ENCODE peak calls at places on chromosomes 4 and X, in six cellular contexts. Z is HepG2, C is SK-N-SH, E is endothelial cell of umbilical vein, R is K562, X is H1. P is an unnamed sample.

GRCh38 chrX:155751131-155751530 is 130.0 kb upstream of the VAMP7 start:
- DNase-seq in R (no peak), E (no peak), C (no peak), Z (no peak), X (no peak), P (no peak)

GRCh38 chrX:75784689-75785491 is at the start of gene MAGEE2:
- DNase-seq in Z (peak), X (no peak), R (no peak), E (no peak), C (peak), P (no peak)

GRCh38 chr4:44927361-44928061 is 201.2 kb upstream of the GNPDA2 start:
- DNase-seq in C (peak), R (peak), E (peak), Z (peak), X (no peak), P (peak)

GRCh38 chr4:183635333-183635732 is 23.7 kb downstream of the RWDD4 start:
- DNase-seq in E (no peak), C (no peak), X (no peak), R (no peak), Z (no peak), P (no peak)

GRCh38 chr4:188016754-188017153 is 21.2 kb downstream of the ZFP42 start:
- DNase-seq in C (no peak), X (no peak), Z (no peak), R (no peak), E (no peak), P (no peak)

GRCh38 chrX:23626651-23627050 is 40.6 kb upstream of the PRDX4 start:
- DNase-seq in Z (no peak), X (no peak), E (no peak), C (no peak), R (no peak), P (no peak)

GRCh38 chr4:173528378-173529321 is 1.4 kb downstream of the HAND2 start:
- DNase-seq in Z (no peak), X (peak), C (peak), E (no peak), R (no peak), P (no peak)

GRCh38 chr4:125837493-125838238 is 522.9 kb downstream of the FAT4 start:
- DNase-seq in E (no peak), R (no peak), X (no peak), C (no peak), Z (no peak), P (no peak)

GRCh38 chrX:153304988-153305736 is 16.4 kb downstream of the PNMA6F start:
- DNase-seq in E (no peak), C (no peak), R (no peak), Z (no peak), X (no peak), P (no peak)

GRCh38 chr4:3871181-3871852 is 105.1 kb downstream of the ADRA2C start:
- DNase-seq in X (peak), E (no peak), C (peak), Z (no peak), R (no peak), P (no peak)

GRCh38 chr4:142463195-142463594 is 382.9 kb downstream of the INPP4B start:
- DNase-seq in X (no peak), C (no peak), E (no peak), R (no peak), Z (no peak), P (no peak)

GRCh38 chr4:52250124-52250523 is 199.0 kb downstream of the SPATA18 start:
- DNase-seq in C (no peak), R (no peak), Z (no peak), X (no peak), E (no peak), P (no peak)

GRCh38 chr4:114998316-114998715 is 115.1 kb downstream of the NDST4 start:
- DNase-seq in X (no peak), R (no peak), C (no peak), E (no peak), Z (no peak), P (no peak)

GRCh38 chrX:70422886-70423336 is at the start of gene GDPD2:
- DNase-seq in Z (peak), C (peak), E (no peak), R (no peak), X (peak), P (no peak)

GRCh38 chr4:151743128-151743854 is 17.5 kb downstream of the GATB start:
- DNase-seq in E (no peak), R (no peak), C (no peak), Z (no peak), X (no peak), P (no peak)

GRCh38 chrX:132411310-132411977 is 77.4 kb downstream of the MBNL3 start:
- DNase-seq in C (no peak), X (no peak), E (no peak), Z (peak), R (no peak), P (no peak)

GRCh38 chr4:7333024-7333780 is 101.5 kb downstream of the PSAPL1 start:
- DNase-seq in E (no peak), R (no peak), X (no peak), Z (no peak), C (no peak), P (no peak)

GRCh38 chr4:55181606-55182005 is 56.2 kb upstream of the KDR start:
- DNase-seq in Z (no peak), E (peak), C (no peak), X (no peak), R (no peak), P (no peak)

GRCh38 chr4:10013722-10014121 is 7.6 kb downstream of the SLC2A9 start:
- DNase-seq in X (peak), E (peak), C (peak), Z (no peak), R (peak), P (peak)

GRCh38 chrX:44542567-44543325 is at the start of gene FUNDC1:
- DNase-seq in E (peak), C (peak), R (peak), Z (peak), X (peak), P (peak)

GRCh38 chr4:69689530-69690111 is 36.6 kb upstream of the UGT2A1 start:
- DNase-seq in R (peak), X (no peak), E (peak), C (peak), Z (peak), P (peak)

GRCh38 chr4:26174033-26174432 is 146.8 kb upstream of the RBPJ start:
- DNase-seq in R (peak), Z (no peak), C (no peak), E (no peak), X (no peak), P (no peak)

GRCh38 chrX:46029777-46030176 is 515.4 kb downstream of the ZNF674 start:
- DNase-seq in X (no peak), Z (no peak), R (no peak), C (no peak), E (no peak), P (no peak)

GRCh38 chr4:66688674-66689073 is 856.6 kb downstream of the CENPC start:
- DNase-seq in C (peak), X (no peak), Z (no peak), R (no peak), E (peak), P (no peak)

GRCh38 chrX:17876135-17876534 is 15.0 kb upstream of the RAI2 start:
- DNase-seq in Z (no peak), R (no peak), E (no peak), C (no peak), X (no peak), P (peak)

GRCh38 chr4:105246712-105247111 is 100.0 kb downstream of the TET2 start:
- DNase-seq in X (no peak), E (no peak), Z (no peak), R (no peak), C (no peak), P (no peak)

GRCh38 chr4:172794378-172794777 is 374.2 kb upstream of the GALNT7 start:
- DNase-seq in C (no peak), X (no peak), E (no peak), Z (no peak), R (no peak), P (no peak)

GRCh38 chr4:18689308-18689915 is 667.9 kb upstream of the LCORL start:
- DNase-seq in C (peak), R (peak), Z (peak), X (peak), E (peak), P (peak)

GRCh38 chr4:8637456-8637984 is 45.0 kb downstream of the CPZ start:
- DNase-seq in E (no peak), C (no peak), R (no peak), X (no peak), Z (no peak), P (no peak)

GRCh38 chr4:82604522-82604921 is 42.7 kb upstream of the TMEM150C start:
- DNase-seq in E (no peak), C (no peak), Z (no peak), X (no peak), R (no peak), P (no peak)

GRCh38 chr4:146643812-146644401 is 5.2 kb downstream of the POU4F2 start:
- DNase-seq in C (no peak), X (no peak), R (peak), E (peak), Z (peak), P (no peak)

GRCh38 chr4:99540287-99540939 is 23.4 kb downstream of the TRMT10A start:
- DNase-seq in X (no peak), E (no peak), Z (no peak), C (no peak), R (no peak), P (no peak)

GRCh38 chr4:78616046-78616498 is 64.5 kb downstream of the ANXA3 start:
- DNase-seq in X (no peak), C (no peak), E (no peak), R (no peak), Z (no peak), P (no peak)

GRCh38 chrX:70042399-70043371 is 7.1 kb downstream of the AWAT2 start:
- DNase-seq in Z (peak), E (no peak), R (peak), C (no peak), X (no peak), P (peak)

GRCh38 chr4:14646831-14647230 is 355.4 kb upstream of the CPEB2 start:
- DNase-seq in E (no peak), C (no peak), R (no peak), Z (no peak), X (no peak), P (no peak)

GRCh38 chr4:150262611-150263010 is 184.4 kb downstream of the DCLK2 start:
- DNase-seq in C (no peak), X (no peak), E (no peak), Z (no peak), R (no peak), P (no peak)

GRCh38 chr4:76585897-76586360 is 150.9 kb downstream of the SHROOM3 start:
- DNase-seq in C (no peak), E (peak), Z (peak), R (peak), X (peak), P (peak)
- TF ChIP-seq POLR2AphosphoS5 in C (no peak), E (no peak), Z (no peak), R (no peak), X (peak), P (peak)

DNA sequence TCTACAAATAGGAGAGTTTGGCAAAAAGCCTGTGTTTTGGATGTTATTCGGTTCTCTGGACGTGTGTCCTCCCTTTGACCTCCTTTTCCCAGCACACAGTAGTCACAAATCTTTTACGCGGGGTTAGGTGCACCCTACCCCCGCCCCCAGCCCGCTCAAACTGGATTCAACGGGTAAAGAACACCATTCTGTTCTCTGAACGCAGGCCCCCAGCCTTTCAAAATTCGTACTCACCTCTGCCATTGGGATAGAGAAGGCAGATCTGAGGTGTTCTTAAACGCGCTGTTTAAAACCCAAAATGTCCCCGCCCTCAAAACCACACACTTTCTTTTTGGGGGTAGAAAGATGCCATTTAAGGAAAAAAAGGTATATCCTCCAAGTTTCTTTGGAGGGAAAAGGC is 2.7 kb downstream of the LEF1 start:
- DNase-seq in C (no peak), R (peak), E (no peak), X (no peak), Z (no peak), P (no peak)
- H3K4me2 ChIP-seq in C (no peak), R (peak), E (no peak), X (peak), Z (peak), P (no peak)

GRCh38 chr4:68463796-68464195 is 16.5 kb downstream of the TMPRSS11E start:
- DNase-seq in E (no peak), Z (no peak), X (no peak), C (no peak), R (no peak), P (no peak)
- TF ChIP-seq POLR2AphosphoS5 in E (no peak), Z (no peak), X (no peak), C (no peak), R (no peak), P (no peak)

GRCh38 chr4:176824645-176825366 is 32.1 kb upstream of the VEGFC start:
- DNase-seq in E (no peak), Z (no peak), C (no peak), R (no peak), X (no peak), P (no peak)
- H3K4me2 ChIP-seq in E (no peak), Z (no peak), C (no peak), R (no peak), X (no peak), P (no peak)

GRCh38 chr4:123351713-123352112 is 44.9 kb upstream of the SPRY1 start:
- DNase-seq in E (no peak), X (no peak), Z (no peak), R (no peak), C (no peak), P (no peak)

GRCh38 chr4:123350191-123350544 is 46.4 kb upstream of the SPRY1 start:
- DNase-seq in X (no peak), E (peak), C (no peak), R (peak), Z (peak), P (peak)

GRCh38 chr4:123349401-123350190 is 47.0 kb upstream of the SPRY1 start:
- DNase-seq in C (no peak), X (no peak), Z (peak), E (no peak), R (peak), P (no peak)

GRCh38 chr4:123352240-123352945 is 44.2 kb upstream of the SPRY1 start:
- DNase-seq in R (no peak), X (no peak), E (peak), Z (no peak), C (no peak), P (no peak)

GRCh38 chr4:123350726-123351125 is 45.9 kb upstream of the SPRY1 start:
- DNase-seq in Z (no peak), C (no peak), R (no peak), E (no peak), X (no peak), P (no peak)
- TF ChIP-seq POLR2AphosphoS5 in Z (no peak), C (no peak), R (no peak), E (no peak), X (no peak), P (no peak)

P was measured in HCT116.